ENCODE peak calls at places on chromosome 18, in six cellular contexts. One of them, this sample, is unnamed.
A peak's percentile ranks its signal among the peaks of the same experiment; 100 is the strongest.

GRCh38 chr18:2823966-2824365 is 22.8 kb upstream of the EMILIN2 start:
- DNase-seq in uterus: no peak
- DNase-seq in AG08396: no peak
- DNase-seq in ELR: no peak
- DNase-seq in GM20000: no peak
- DNase-seq in M059J: no peak
- DNase-seq in this sample: no peak

GRCh38 chr18:79682896-79683625 is 3.5 kb downstream of the CTDP1 start:
- DNase-seq in uterus: no peak
- DNase-seq in AG08396: no peak
- DNase-seq in ELR: no peak
- DNase-seq in GM20000: no peak
- DNase-seq in M059J: no peak
- DNase-seq in this sample: no peak

GRCh38 chr18:10140461-10140911 is 226.7 kb downstream of the VAPA start:
- DNase-seq in uterus: no peak
- DNase-seq in AG08396: no peak
- DNase-seq in ELR: peak; percentile 3
- DNase-seq in GM20000: no peak
- DNase-seq in M059J: no peak
- DNase-seq in this sample: no peak

GRCh38 chr18:58541137-58541788 is 87.6 kb downstream of the ALPK2 start:
- DNase-seq in uterus: no peak
- DNase-seq in AG08396: no peak
- DNase-seq in ELR: peak; percentile 64
- DNase-seq in GM20000: no peak
- DNase-seq in M059J: peak; percentile 60
- DNase-seq in this sample: peak; percentile 43

GRCh38 chr18:26813043-26813442 is 52.5 kb downstream of the AQP4 start:
- DNase-seq in uterus: peak; percentile 21
- DNase-seq in AG08396: no peak
- DNase-seq in ELR: peak; percentile 16
- DNase-seq in GM20000: peak; percentile 22
- DNase-seq in M059J: peak; percentile 41
- DNase-seq in this sample: peak; percentile 2

GRCh38 chr18:35695803-35696202 is 114.3 kb downstream of the GALNT1 start:
- DNase-seq in uterus: no peak
- DNase-seq in AG08396: no peak
- DNase-seq in ELR: no peak
- DNase-seq in GM20000: no peak
- DNase-seq in M059J: no peak
- DNase-seq in this sample: no peak

GRCh38 chr18:66616523-66616983 is 12.7 kb upstream of the CDH19 start:
- DNase-seq in uterus: no peak
- DNase-seq in AG08396: no peak
- DNase-seq in ELR: no peak
- DNase-seq in GM20000: no peak
- DNase-seq in M059J: no peak
- DNase-seq in this sample: no peak

GRCh38 chr18:658947-659533 is 1.6 kb downstream of the TYMS start:
- DNase-seq in uterus: no peak
- DNase-seq in AG08396: no peak
- DNase-seq in ELR: no peak
- DNase-seq in GM20000: no peak
- DNase-seq in M059J: no peak
- DNase-seq in this sample: no peak

GRCh38 chr18:29164020-29164706 is 987.2 kb upstream of the CDH2 start:
- DNase-seq in uterus: no peak
- DNase-seq in AG08396: peak; percentile 65
- DNase-seq in ELR: peak; percentile 97
- DNase-seq in GM20000: no peak
- DNase-seq in M059J: peak; percentile 97
- DNase-seq in this sample: peak; percentile 93

GRCh38 chr18:32308493-32309120 is 118.8 kb downstream of the MEP1B start:
- DNase-seq in uterus: peak; percentile 57
- DNase-seq in AG08396: peak; percentile 73
- DNase-seq in ELR: peak; percentile 7
- DNase-seq in GM20000: no peak
- DNase-seq in M059J: peak; percentile 36
- DNase-seq in this sample: peak; percentile 43

GRCh38 chr18:29018976-29019375 is 842.0 kb upstream of the CDH2 start:
- DNase-seq in uterus: no peak
- DNase-seq in AG08396: no peak
- DNase-seq in ELR: no peak
- DNase-seq in GM20000: no peak
- DNase-seq in M059J: no peak
- DNase-seq in this sample: no peak

GRCh38 chr18:45014047-45014501 is 333.4 kb downstream of the SETBP1 start:
- DNase-seq in uterus: peak; percentile 43
- DNase-seq in AG08396: peak; percentile 78
- DNase-seq in ELR: peak; percentile 52
- DNase-seq in GM20000: no peak
- DNase-seq in M059J: peak; percentile 92
- DNase-seq in this sample: peak; percentile 88

GRCh38 chr18:49029628-49030027 is 78.9 kb upstream of the SMAD7 start:
- DNase-seq in uterus: no peak
- DNase-seq in AG08396: no peak
- DNase-seq in ELR: no peak
- DNase-seq in GM20000: no peak
- DNase-seq in M059J: no peak
- DNase-seq in this sample: no peak

GRCh38 chr18:8779251-8779650 is 73.9 kb downstream of the MTCL1 start:
- DNase-seq in uterus: no peak
- DNase-seq in AG08396: no peak
- DNase-seq in ELR: no peak
- DNase-seq in GM20000: no peak
- DNase-seq in M059J: no peak
- DNase-seq in this sample: no peak

GRCh38 chr18:28267878-28268625 is 91.1 kb upstream of the CDH2 start:
- DNase-seq in uterus: no peak
- DNase-seq in AG08396: no peak
- DNase-seq in ELR: peak; percentile 84
- DNase-seq in GM20000: no peak
- DNase-seq in M059J: peak; percentile 80
- DNase-seq in this sample: peak; percentile 77

GRCh38 chr18:908631-909621 is 4.3 kb downstream of the ADCYAP1 start:
- DNase-seq in uterus: no peak
- DNase-seq in AG08396: peak; percentile 19
- DNase-seq in ELR: no peak
- DNase-seq in GM20000: peak; percentile 49
- DNase-seq in M059J: peak; percentile 34
- DNase-seq in this sample: no peak